ENCODE peak calls at places on chromosomes 2 and 18, in ten cellular contexts. One of them, this sample, is unnamed.

GRCh38 chr2:6986251-6986893 is 69.2 kb downstream of the RNF144A start:
- DNase-seq in dorsolateral prefrontal cortex: no peak
- DNase-seq in caudate nucleus: no peak
- DNase-seq in GM04504: no peak
- DNase-seq in cardiac fibroblast: peak
- DNase-seq in activated naive CD4-positive, alpha-beta T cell: no peak
- DNase-seq in NCI-H510A treated with DMSO at 0.1 percent for 48 hours: no peak
- DNase-seq in pancreas: peak
- DNase-seq in fibroblast of the conjunctiva: no peak
- DNase-seq in right cardiac atrium: peak
- DNase-seq in this sample: no peak

GRCh38 chr2:137237055-137237454 is 471.7 kb downstream of the THSD7B start:
- DNase-seq in NCI-H510A treated with DMSO at 0.1 percent for 48 hours: no peak
- DNase-seq in cardiac fibroblast: peak
- DNase-seq in caudate nucleus: no peak
- DNase-seq in GM04504: no peak
- DNase-seq in pancreas: no peak
- DNase-seq in activated naive CD4-positive, alpha-beta T cell: no peak
- DNase-seq in dorsolateral prefrontal cortex: no peak
- DNase-seq in right cardiac atrium: no peak
- DNase-seq in fibroblast of the conjunctiva: peak
- DNase-seq in this sample: no peak

GRCh38 chr2:116582850-116583249 is 1231.6 kb upstream of the DDX18 start:
- DNase-seq in dorsolateral prefrontal cortex: no peak
- DNase-seq in right cardiac atrium: no peak
- DNase-seq in GM04504: no peak
- DNase-seq in pancreas: no peak
- DNase-seq in caudate nucleus: no peak
- DNase-seq in activated naive CD4-positive, alpha-beta T cell: no peak
- DNase-seq in fibroblast of the conjunctiva: no peak
- DNase-seq in cardiac fibroblast: no peak
- DNase-seq in NCI-H510A treated with DMSO at 0.1 percent for 48 hours: no peak
- DNase-seq in this sample: no peak

GRCh38 chr18:21242141-21243040 is at the start of gene GREB1L:
- DNase-seq in caudate nucleus: no peak
- DNase-seq in NCI-H510A treated with DMSO at 0.1 percent for 48 hours: no peak
- DNase-seq in cardiac fibroblast: peak
- DNase-seq in fibroblast of the conjunctiva: no peak
- DNase-seq in GM04504: peak
- DNase-seq in dorsolateral prefrontal cortex: peak
- DNase-seq in activated naive CD4-positive, alpha-beta T cell: no peak
- DNase-seq in right cardiac atrium: peak
- DNase-seq in pancreas: peak
- DNase-seq in this sample: peak

GRCh38 chr2:85584857-85585780 is 888 bp downstream of the VAMP5 start:
- DNase-seq in right cardiac atrium: peak
- DNase-seq in dorsolateral prefrontal cortex: no peak
- DNase-seq in NCI-H510A treated with DMSO at 0.1 percent for 48 hours: no peak
- DNase-seq in fibroblast of the conjunctiva: no peak
- DNase-seq in activated naive CD4-positive, alpha-beta T cell: no peak
- DNase-seq in pancreas: peak
- DNase-seq in caudate nucleus: no peak
- DNase-seq in cardiac fibroblast: peak
- DNase-seq in GM04504: peak
- DNase-seq in this sample: peak

GRCh38 chr2:191285252-191285651 is 40.0 kb downstream of the MYO1B start:
- DNase-seq in fibroblast of the conjunctiva: no peak
- DNase-seq in caudate nucleus: no peak
- DNase-seq in pancreas: no peak
- DNase-seq in dorsolateral prefrontal cortex: no peak
- DNase-seq in GM04504: no peak
- DNase-seq in NCI-H510A treated with DMSO at 0.1 percent for 48 hours: no peak
- DNase-seq in activated naive CD4-positive, alpha-beta T cell: no peak
- DNase-seq in right cardiac atrium: no peak
- DNase-seq in cardiac fibroblast: no peak
- DNase-seq in this sample: no peak

GRCh38 chr2:42421601-42422252 is 60.7 kb upstream of the COX7A2L start:
- DNase-seq in right cardiac atrium: no peak
- DNase-seq in pancreas: no peak
- DNase-seq in NCI-H510A treated with DMSO at 0.1 percent for 48 hours: no peak
- DNase-seq in dorsolateral prefrontal cortex: no peak
- DNase-seq in GM04504: no peak
- DNase-seq in caudate nucleus: no peak
- DNase-seq in activated naive CD4-positive, alpha-beta T cell: no peak
- DNase-seq in cardiac fibroblast: peak
- DNase-seq in fibroblast of the conjunctiva: no peak
- DNase-seq in this sample: no peak

GRCh38 chr2:2834530-2835254 is 503.6 kb upstream of the MYT1L start:
- DNase-seq in NCI-H510A treated with DMSO at 0.1 percent for 48 hours: no peak
- DNase-seq in caudate nucleus: no peak
- DNase-seq in fibroblast of the conjunctiva: no peak
- DNase-seq in cardiac fibroblast: no peak
- DNase-seq in pancreas: no peak
- DNase-seq in activated naive CD4-positive, alpha-beta T cell: no peak
- DNase-seq in GM04504: no peak
- DNase-seq in dorsolateral prefrontal cortex: no peak
- DNase-seq in right cardiac atrium: no peak
- DNase-seq in this sample: no peak

GRCh38 chr2:238947920-238948710 is 100.2 kb downstream of the TWIST2 start:
- DNase-seq in cardiac fibroblast: peak
- DNase-seq in fibroblast of the conjunctiva: no peak
- DNase-seq in caudate nucleus: no peak
- DNase-seq in pancreas: no peak
- DNase-seq in NCI-H510A treated with DMSO at 0.1 percent for 48 hours: no peak
- DNase-seq in activated naive CD4-positive, alpha-beta T cell: no peak
- DNase-seq in dorsolateral prefrontal cortex: no peak
- DNase-seq in GM04504: peak
- DNase-seq in right cardiac atrium: peak
- DNase-seq in this sample: peak

GRCh38 chr18:44759925-44760342 is 79.2 kb downstream of the SETBP1 start:
- DNase-seq in right cardiac atrium: no peak
- DNase-seq in dorsolateral prefrontal cortex: no peak
- DNase-seq in fibroblast of the conjunctiva: no peak
- DNase-seq in pancreas: no peak
- DNase-seq in NCI-H510A treated with DMSO at 0.1 percent for 48 hours: no peak
- DNase-seq in cardiac fibroblast: no peak
- DNase-seq in activated naive CD4-positive, alpha-beta T cell: no peak
- DNase-seq in GM04504: no peak
- DNase-seq in caudate nucleus: no peak
- DNase-seq in this sample: no peak

GRCh38 chr18:23852236-23853045 is 162.1 kb upstream of the TTC39C start:
- DNase-seq in right cardiac atrium: no peak
- DNase-seq in caudate nucleus: no peak
- DNase-seq in pancreas: no peak
- DNase-seq in activated naive CD4-positive, alpha-beta T cell: no peak
- DNase-seq in cardiac fibroblast: no peak
- DNase-seq in GM04504: no peak
- DNase-seq in fibroblast of the conjunctiva: no peak
- DNase-seq in dorsolateral prefrontal cortex: no peak
- DNase-seq in NCI-H510A treated with DMSO at 0.1 percent for 48 hours: no peak
- DNase-seq in this sample: no peak